ENCODE peak calls at places on chromosomes 16 and 17, in five cellular contexts. Y is H1, J is mesenchymal stem cell, D is trophoblast cell, P is H9. E is an unnamed sample.

GRCh38 chr17:63973930-63974593 is 1.3 kb upstream of the SCN4A start:
- DNase-seq in Y (no peak), J (no peak), D (no peak), P (no peak), E (no peak)

GRCh38 chr16:3180445-3180878 is 7.5 kb upstream of the OR1F1 start:
- DNase-seq in Y (no peak), J (peak), D (no peak), P (peak), E (no peak)

GRCh38 chr16:11032000-11032921 is 87.9 kb downstream of the CLEC16A start:
- DNase-seq in Y (no peak), J (peak), D (no peak), P (no peak), E (no peak)

GRCh38 chr16:17520567-17520966 is 49.8 kb upstream of the XYLT1 start:
- DNase-seq in Y (no peak), J (no peak), D (no peak), P (no peak), E (no peak)

GRCh38 chr17:80408872-80409271 is 6.1 kb upstream of the ENDOV start:
- DNase-seq in Y (no peak), J (no peak), D (no peak), P (no peak), E (no peak)

GRCh38 chr16:27169511-27170071 is 33.7 kb upstream of the KDM8 start:
- DNase-seq in Y (no peak), J (peak), D (no peak), P (peak), E (no peak)

GRCh38 chr17:3678095-3678820 is 9.6 kb downstream of the EMC6 start:
- DNase-seq in Y (no peak), J (no peak), D (no peak), P (peak), E (no peak)

GRCh38 chr17:4771519-4772234 is at the start of gene TM4SF5:
- DNase-seq in Y (no peak), J (no peak), D (peak), P (no peak), E (no peak)

GRCh38 chr17:4513113-4514032 is 14.7 kb downstream of the SPNS2 start:
- DNase-seq in Y (no peak), J (no peak), D (peak), P (no peak), E (no peak)

GRCh38 chr17:17853811-17854527 is 17.2 kb upstream of the SREBF1 start:
- DNase-seq in Y (no peak), J (no peak), D (no peak), P (no peak), E (no peak)

GRCh38 chr17:75109047-75109406 is 742 bp upstream of the ARMC7 start:
- DNase-seq in Y (no peak), J (no peak), D (no peak), P (peak), E (no peak)

GRCh38 chr17:75110307-75110937 is 653 bp downstream of the ARMC7 start:
- DNase-seq in Y (no peak), J (no peak), D (peak), P (peak), E (no peak)

GRCh38 chr17:75111777-75112176 is 2.0 kb downstream of the ARMC7 start:
- DNase-seq in Y (no peak), J (no peak), D (no peak), P (no peak), E (no peak)

GRCh38 chr17:75108193-75108592 is 1.6 kb upstream of the ARMC7 start:
- DNase-seq in Y (no peak), J (no peak), D (no peak), P (no peak), E (no peak)

DNA sequence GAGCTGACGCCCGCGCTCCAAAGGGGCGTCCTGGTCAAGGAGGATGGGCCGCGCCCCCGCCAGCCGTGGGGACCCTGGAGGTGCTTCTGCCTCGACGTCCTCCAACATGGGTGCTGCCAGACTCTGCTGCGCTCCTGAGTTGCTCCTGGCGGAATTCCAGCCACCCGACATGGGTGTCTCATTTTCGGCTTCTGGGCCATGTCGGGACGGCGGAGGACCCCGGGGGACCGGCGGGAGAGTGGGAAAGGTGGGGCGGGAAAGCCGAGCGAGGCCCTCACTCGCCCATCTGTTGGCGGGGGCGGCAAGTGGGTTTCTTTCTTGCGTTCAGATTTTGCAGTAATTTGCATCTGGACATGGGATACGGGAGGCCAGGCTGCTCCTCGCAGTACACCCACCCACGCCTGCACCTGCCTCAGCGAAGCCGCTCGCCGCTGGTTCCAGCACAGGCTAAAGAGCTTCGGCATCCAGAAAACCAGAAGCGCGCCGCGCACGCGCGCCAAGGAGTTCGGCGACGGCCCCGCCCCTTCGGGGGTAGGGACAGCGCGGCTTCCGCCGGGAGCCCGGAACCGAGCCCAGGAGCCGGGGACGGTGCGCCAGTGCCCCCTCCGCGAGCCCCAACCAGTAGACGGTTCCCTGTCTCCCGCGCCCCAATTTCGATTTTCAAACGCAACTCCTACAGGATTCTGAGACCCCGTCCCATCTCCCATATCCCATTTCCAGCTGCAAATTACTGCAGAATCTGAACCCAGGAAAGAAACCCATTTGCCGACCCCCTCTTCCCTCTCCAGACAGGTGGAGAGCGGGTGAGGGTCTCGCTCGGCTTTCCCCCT is at the start of gene ARMC7:
- DNase-seq in Y (no peak), J (peak), D (peak), P (peak), E (peak)
- H2BK12ac ChIP-seq in Y (no peak), J (no peak), D (no peak), P (no peak), E (peak)

DNA sequence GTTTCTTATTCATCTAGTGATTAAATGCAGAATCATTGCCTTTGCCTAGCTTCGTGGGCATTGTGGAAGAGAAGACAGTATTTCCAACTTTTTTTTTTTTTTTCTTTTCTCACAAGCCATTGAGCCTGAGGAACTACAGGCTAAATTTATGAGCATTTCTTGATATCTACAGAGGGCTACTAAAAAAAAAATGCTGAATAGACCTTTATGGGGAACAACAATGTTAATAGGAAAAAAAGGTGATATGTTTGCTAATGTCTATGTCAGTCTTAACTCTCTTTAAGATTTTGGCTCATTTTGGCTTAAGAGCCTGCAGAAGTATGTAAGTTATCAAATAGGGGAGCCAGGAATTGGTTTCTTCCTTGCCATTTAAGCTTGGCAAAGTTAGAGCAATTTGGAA is 6.0 kb downstream of the WIPF2 start:
- DNase-seq in Y (no peak), J (no peak), D (no peak), P (no peak), E (no peak)
- H3K9ac ChIP-seq in Y (no peak), J (peak), D (no peak), P (no peak), E (no peak)

GRCh38 chr16:87016056-87016455 is 301.1 kb downstream of the C16orf95 start:
- DNase-seq in Y (no peak), J (no peak), D (no peak), P (no peak), E (no peak)

GRCh38 chr16:87016636-87017035 is 300.6 kb downstream of the C16orf95 start:
- DNase-seq in Y (no peak), J (no peak), D (no peak), P (no peak), E (no peak)

GRCh38 chr16:87014112-87014511 is 303.1 kb downstream of the C16orf95 start:
- DNase-seq in Y (no peak), J (no peak), D (no peak), P (no peak), E (no peak)

GRCh38 chr16:87017388-87018012 is 299.7 kb downstream of the C16orf95 start:
- DNase-seq in Y (no peak), J (peak), D (no peak), P (peak), E (no peak)

DNA sequence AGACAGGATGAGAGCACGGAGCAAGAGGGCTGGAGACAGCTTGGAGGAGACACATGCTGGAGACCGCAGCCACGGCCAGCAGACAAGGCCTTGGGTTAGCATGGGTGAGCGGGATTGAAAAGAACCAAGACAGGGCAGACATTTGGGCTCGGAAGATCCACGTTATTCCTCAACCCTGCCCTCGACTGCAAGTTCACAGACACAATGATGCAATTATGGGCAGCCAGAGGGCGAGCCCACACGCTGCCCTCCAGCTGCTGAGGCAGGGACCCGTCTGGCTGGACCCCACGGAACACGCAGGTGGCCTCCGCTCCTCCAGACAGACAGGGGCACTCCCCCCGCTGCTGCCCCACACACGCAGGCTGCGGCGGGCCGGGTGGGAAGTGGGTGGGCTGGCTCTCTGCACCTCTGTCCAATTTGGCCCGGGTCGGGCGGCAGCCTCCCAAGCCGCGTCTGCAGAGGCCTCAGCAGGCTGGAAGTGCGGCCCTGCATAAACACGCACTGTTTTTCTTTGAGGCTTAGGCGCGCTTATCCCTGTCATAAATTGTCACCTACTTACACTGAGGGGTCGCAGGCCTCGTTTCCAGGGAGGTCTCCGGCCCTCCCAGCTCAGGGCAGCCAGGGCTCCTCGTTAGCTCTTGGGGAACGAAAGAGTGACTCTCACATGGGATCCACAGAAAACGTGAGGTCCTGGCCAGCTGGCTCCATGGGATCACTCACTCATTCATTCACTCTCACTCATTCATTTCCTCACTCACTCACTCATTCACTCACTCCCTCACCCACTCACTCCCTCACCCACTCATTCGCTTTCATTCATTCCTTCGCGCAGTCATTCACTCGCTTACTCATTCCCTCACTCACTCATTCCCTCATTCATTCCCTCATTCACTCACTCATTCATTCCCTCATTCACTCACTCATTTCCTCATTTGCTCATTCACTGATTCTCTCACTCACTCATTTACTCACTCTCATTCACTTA is 303.9 kb downstream of the C16orf95 start:
- DNase-seq in Y (no peak), J (no peak), D (no peak), P (no peak), E (no peak)
- H2AFZ ChIP-seq in Y (peak), J (no peak), D (no peak), P (no peak), E (no peak)

DNA sequence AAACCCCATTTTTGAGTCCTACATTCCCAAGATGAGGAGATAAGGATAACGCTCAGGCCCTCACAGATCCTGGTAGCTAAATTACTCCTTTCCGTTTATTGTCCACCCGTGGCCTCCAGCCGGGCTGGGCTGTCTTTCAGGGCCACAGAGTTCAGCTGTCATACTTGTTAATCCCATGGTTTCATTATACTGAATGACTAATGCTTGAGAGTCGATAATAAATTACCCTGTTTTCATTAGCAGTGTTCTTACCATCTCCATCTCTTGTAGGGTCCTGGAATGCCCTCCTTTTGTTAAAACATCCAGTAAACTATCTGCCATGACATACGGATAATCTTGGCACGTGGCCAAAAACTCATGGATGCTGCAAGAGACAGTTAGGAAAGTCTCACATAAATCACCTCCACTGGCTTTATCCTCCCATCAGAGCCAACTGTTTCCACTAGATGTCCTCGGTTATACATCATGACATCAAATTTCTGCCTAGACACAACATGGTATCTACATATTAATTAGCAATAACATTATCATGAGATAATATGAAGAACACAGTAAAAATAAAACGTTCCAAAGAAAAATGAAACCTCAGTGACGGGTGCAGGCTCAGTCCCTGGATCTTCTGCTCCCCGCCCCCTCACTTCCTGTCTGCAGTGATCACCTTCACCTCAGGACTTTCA is 45.3 kb downstream of the BRD7 start:
- DNase-seq in Y (no peak), J (peak), D (peak), P (no peak), E (no peak)
- H2BK12ac ChIP-seq in Y (no peak), J (no peak), D (no peak), P (no peak), E (no peak)

E was measured in neuronal stem cell.